ENCODE peak calls at places on chromosome 3, in four cellular contexts. O, T, U and S are unnamed samples.
A peak's percentile ranks its signal among the peaks of the same experiment; 100 is the strongest.

GRCh38 chr3:99776516-99777209 is 41.0 kb upstream of the CMSS1 start:
- DNase-seq in T (peak; percentile 15), O (no peak), U (no peak), S (peak; percentile 76)

GRCh38 chr3:55165278-55165677 is 237.4 kb upstream of the LRTM1 start:
- DNase-seq in O (no peak), U (peak; percentile 81), T (no peak), S (peak; percentile 42)

GRCh38 chr3:34109846-34110245 is 311.4 kb downstream of the PDCD6IP start:
- DNase-seq in T (no peak), O (no peak), U (no peak), S (no peak)

GRCh38 chr3:98972720-98973119 is 71.2 kb upstream of the DCBLD2 start:
- DNase-seq in U (no peak), T (no peak), O (peak; percentile 35), S (no peak)

GRCh38 chr3:192887047-192887446 is 30.6 kb downstream of the MB21D2 start:
- DNase-seq in T (peak; percentile 58), O (no peak), U (peak; percentile 86), S (peak; percentile 97)

GRCh38 chr3:185935465-185936263 is 2.1 kb downstream of the TRA2B start:
- DNase-seq in T (peak; percentile 28), O (no peak), U (no peak), S (peak; percentile 61)

GRCh38 chr3:173913985-173914421 is 516.5 kb downstream of the NLGN1 start:
- DNase-seq in T (no peak), O (no peak), U (no peak), S (no peak)

GRCh38 chr3:184336484-184337230 is 743 bp upstream of the FAM131A start:
- DNase-seq in T (peak; percentile 66), O (peak; percentile 65), U (peak; percentile 68), S (peak; percentile 68)

GRCh38 chr3:73074681-73075305 is 13.3 kb downstream of the EBLN2 start:
- DNase-seq in O (no peak), T (no peak), U (no peak), S (no peak)

GRCh38 chr3:16179771-16180736 is 5.6 kb downstream of the GALNT15 start:
- DNase-seq in T (no peak), O (no peak), U (peak; percentile 23), S (peak; percentile 50)

GRCh38 chr3:69715204-69715603 is 24.1 kb upstream of the MITF start:
- DNase-seq in U (no peak), T (no peak), O (no peak), S (no peak)

GRCh38 chr3:13879946-13880810 is at the start of gene WNT7A:
- DNase-seq in O (peak; percentile 27), U (no peak), T (no peak), S (no peak)
- H3K4me3 ChIP-seq in O (peak within 1 kb of the TSS; percentile 21), U (no peak within 1 kb of the TSS), T (no peak within 1 kb of the TSS), S (no peak within 1 kb of the TSS)

GRCh38 chr3:161263057-161263456 is 41.9 kb downstream of the NMD3 start:
- DNase-seq in T (no peak), O (no peak), U (peak; percentile 67), S (peak; percentile 37)
- H3K27ac ChIP-seq in T (no peak overlapping the region), O (no peak overlapping the region), U (no peak overlapping the region), S (no peak overlapping the region)

GRCh38 chr3:120597445-120598049 is 1.4 kb downstream of the NDUFB4 start:
- DNase-seq in U (peak; percentile 12), O (no peak), T (no peak), S (no peak)
- H3K4me3 ChIP-seq in U (no peak overlapping the region), O (no peak overlapping the region), T (no peak overlapping the region), S (peak overlapping the region; percentile 98)

GRCh38 chr3:114892880-114893279 is 254.2 kb downstream of the ZBTB20 start:
- DNase-seq in T (no peak), O (no peak), U (no peak), S (no peak)
- H3K27ac ChIP-seq in T (no peak overlapping the region), O (no peak overlapping the region), U (no peak overlapping the region), S (no peak overlapping the region)

DNA sequence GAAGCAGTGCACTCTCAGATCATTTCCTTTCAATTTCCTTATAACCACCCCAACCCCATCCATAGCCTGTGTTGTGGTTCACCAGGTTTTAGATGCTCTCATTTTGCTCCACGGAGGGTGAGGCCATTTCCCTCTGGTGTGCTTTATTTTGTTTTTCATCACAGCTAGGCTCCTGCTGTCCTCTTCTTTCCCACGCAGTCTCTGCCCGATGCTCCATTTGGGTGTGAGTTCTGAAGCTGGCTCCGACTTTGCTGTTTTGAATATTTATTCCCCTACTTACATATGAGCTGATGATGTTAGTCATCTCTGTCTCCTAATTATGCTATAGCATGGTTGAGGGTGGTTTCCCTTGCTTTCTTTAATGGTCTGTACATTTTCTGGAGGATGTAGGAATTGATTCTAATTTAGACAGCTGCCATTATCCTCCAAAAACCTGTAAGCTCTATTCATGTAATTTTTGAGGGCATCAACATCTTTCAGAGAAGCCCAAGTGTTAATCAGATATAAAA is 168.1 kb upstream of the MYRIP start:
- DNase-seq in T (no peak), U (no peak), O (no peak), S (no peak)
- H3K4me3 ChIP-seq in T (no peak overlapping the region), U (no peak overlapping the region), O (no peak overlapping the region), S (no peak overlapping the region)